ENCODE peak calls at places on chromosome 20, in nine cellular contexts. K, L, F, J, C, S, W, T and M are unnamed samples.

GRCh38 chr20:64053841-64054661 is 4.6 kb upstream of the SOX18 start:
- DNase-seq in K (peak), L (peak), F (peak), J (no peak), C (no peak), S (no peak), W (no peak), T (no peak), M (no peak)

GRCh38 chr20:63488331-63489251 is 10.3 kb downstream of the EEF1A2 start:
- DNase-seq in K (no peak), L (no peak), F (no peak), J (no peak), C (no peak), S (no peak), W (no peak), T (no peak), M (no peak)

GRCh38 chr20:10419550-10420133 is 14.4 kb downstream of the MKKS start:
- DNase-seq in K (no peak), L (peak), F (peak), J (peak), C (no peak), S (no peak), W (no peak), T (no peak), M (no peak)

GRCh38 chr20:9743871-9744270 is 95.0 kb downstream of the PAK5 start:
- DNase-seq in K (no peak), L (no peak), F (no peak), J (no peak), C (no peak), S (no peak), W (no peak), T (no peak), M (no peak)

GRCh38 chr20:62370115-62370806 is 3.1 kb upstream of the LAMA5 start:
- DNase-seq in K (peak), L (peak), F (no peak), J (peak), C (no peak), S (no peak), W (no peak), T (no peak), M (no peak)

GRCh38 chr20:2333821-2334220 is 38.0 kb downstream of the TGM3 start:
- DNase-seq in K (no peak), L (no peak), F (no peak), J (no peak), C (no peak), S (no peak), W (no peak), T (peak), M (no peak)

GRCh38 chr20:62025394-62025793 is 40.3 kb downstream of the TAF4 start:
- DNase-seq in K (peak), L (peak), F (no peak), J (peak), C (no peak), S (no peak), W (no peak), T (no peak), M (no peak)

GRCh38 chr20:40584128-40584819 is 104.8 kb downstream of the MAFB start:
- DNase-seq in K (peak), L (no peak), F (no peak), J (no peak), C (no peak), S (no peak), W (no peak), T (no peak), M (no peak)

GRCh38 chr20:47051936-47052566 is 157.4 kb downstream of the EYA2 start:
- DNase-seq in K (no peak), L (no peak), F (no peak), J (no peak), C (no peak), S (no peak), W (no peak), T (no peak), M (no peak)

GRCh38 chr20:48527771-48528170 is 300.0 kb downstream of the PREX1 start:
- DNase-seq in K (no peak), L (no peak), F (no peak), J (no peak), C (no peak), S (no peak), W (no peak), T (no peak), M (no peak)

GRCh38 chr20:63689046-63690000 is 7.1 kb upstream of the TNFRSF6B start:
- DNase-seq in K (peak), L (no peak), F (no peak), J (no peak), C (no peak), S (no peak), W (no peak), T (no peak), M (no peak)

GRCh38 chr20:63370623-63371176 is 9.6 kb upstream of the CHRNA4 start:
- DNase-seq in K (peak), L (no peak), F (no peak), J (no peak), C (no peak), S (no peak), W (no peak), T (no peak), M (peak)

GRCh38 chr20:35718972-35719635 is 19.9 kb downstream of the ROMO1 start:
- DNase-seq in K (no peak), L (no peak), F (no peak), J (no peak), C (no peak), S (no peak), W (no peak), T (no peak), M (no peak)

GRCh38 chr20:63977392-63978276 is 1.8 kb downstream of the SAMD10 start:
- DNase-seq in K (peak), L (peak), F (peak), J (peak), C (no peak), S (peak), W (peak), T (peak), M (no peak)

GRCh38 chr20:62551408-62552323 is 75.9 kb upstream of the GATA5 start:
- DNase-seq in K (no peak), L (no peak), F (no peak), J (no peak), C (no peak), S (no peak), W (peak), T (peak), M (no peak)

GRCh38 chr20:44233436-44234016 is 13.6 kb upstream of the GDAP1L1 start:
- DNase-seq in K (no peak), L (no peak), F (no peak), J (no peak), C (no peak), S (no peak), W (no peak), T (no peak), M (no peak)

GRCh38 chr20:54047741-54048140 is 22.7 kb downstream of the BCAS1 start:
- DNase-seq in K (no peak), L (no peak), F (no peak), J (no peak), C (no peak), S (no peak), W (no peak), T (no peak), M (no peak)